ENCODE peak calls at places on chromosome 5, in four cellular contexts. U, L, N and Z are unnamed samples.

GRCh38 chr5:135979510-135979909 is 24.7 kb upstream of the LECT2 start:
- DNase-seq in L (no peak), U (no peak), N (no peak), Z (no peak)

GRCh38 chr5:135379052-135379654 is 19.9 kb downstream of the MACROH2A1 start:
- DNase-seq in N (no peak), L (no peak), U (no peak), Z (no peak)

GRCh38 chr5:121246971-121247370 is 604.7 kb upstream of the FTMT start:
- DNase-seq in U (no peak), N (no peak), L (no peak), Z (no peak)

GRCh38 chr5:106376522-106376921 is 1294.2 kb downstream of the EFNA5 start:
- DNase-seq in L (no peak), N (no peak), U (no peak), Z (no peak)

GRCh38 chr5:119328753-119329602 is 26.8 kb upstream of the TNFAIP8 start:
- DNase-seq in L (no peak), U (peak; percentile 59), N (no peak), Z (no peak)

GRCh38 chr5:98839469-98840383 is 66.3 kb downstream of the RGMB start:
- DNase-seq in U (peak; percentile 47), L (no peak), N (peak; percentile 14), Z (peak; percentile 9)

GRCh38 chr5:175836741-175837729 is 34.3 kb upstream of the CPLX2 start:
- DNase-seq in L (no peak), N (no peak), U (no peak), Z (no peak)

GRCh38 chr5:135944967-135945560 is 9.7 kb downstream of the LECT2 start:
- DNase-seq in L (no peak), U (peak; percentile 71), N (peak; percentile 28), Z (no peak)

GRCh38 chr5:11476866-11477265 is 427.4 kb downstream of the CTNND2 start:
- DNase-seq in N (no peak), L (no peak), U (no peak), Z (no peak)

GRCh38 chr5:2864515-2864914 is 113.0 kb upstream of the IRX2 start:
- DNase-seq in L (no peak), U (no peak), N (no peak), Z (no peak)

GRCh38 chr5:43485406-43485805 is 1.7 kb upstream of the TMEM267 start:
- DNase-seq in N (peak; percentile 13), U (no peak), L (no peak), Z (no peak)

GRCh38 chr5:147140558-147140957 is 94.3 kb upstream of the STK32A start:
- DNase-seq in U (no peak), N (no peak), L (no peak), Z (no peak)

GRCh38 chr5:83473344-83474169 is 2.0 kb downstream of the VCAN start:
- DNase-seq in U (peak; percentile 77), L (peak; percentile 24), N (peak; percentile 38), Z (peak; percentile 65)

GRCh38 chr5:167573274-167574127 is 717.9 kb upstream of the WWC1 start:
- DNase-seq in N (no peak), L (no peak), U (no peak), Z (no peak)

GRCh38 chr5:180825768-180826525 is 23.3 kb upstream of the MGAT1 start:
- DNase-seq in N (no peak), L (no peak), U (no peak), Z (no peak)

GRCh38 chr5:149667084-149667826 is 62.9 kb upstream of the PPARGC1B start:
- DNase-seq in U (peak; percentile 74), L (peak; percentile 38), N (peak; percentile 37), Z (no peak)

GRCh38 chr5:55923177-55923872 is 71.4 kb downstream of the IL6ST start:
- DNase-seq in U (no peak), N (peak; percentile 33), L (no peak), Z (no peak)

GRCh38 chr5:97888439-97888838 is 705.4 kb upstream of the RIOK2 start:
- DNase-seq in L (peak; percentile 51), N (no peak), U (no peak), Z (peak; percentile 1)

GRCh38 chr5:76888733-76889300 is 39.0 kb downstream of the S100Z start:
- DNase-seq in N (no peak), L (no peak), U (no peak), Z (no peak)

GRCh38 chr5:56681346-56681745 is 134.0 kb upstream of the MAP3K1 start:
- DNase-seq in L (no peak), U (no peak), N (no peak), Z (no peak)

GRCh38 chr5:60668715-60669304 is 31.2 kb downstream of the DEPDC1B start:
- DNase-seq in U (peak; percentile 42), L (no peak), N (no peak), Z (no peak)

GRCh38 chr5:176776141-176776865 is 34.1 kb upstream of the UNC5A start:
- DNase-seq in N (no peak), L (no peak), U (no peak), Z (no peak)

GRCh38 chr5:26847041-26847736 is 191.2 kb downstream of the CDH9 start:
- DNase-seq in N (no peak), U (no peak), L (no peak), Z (no peak)

GRCh38 chr5:72559866-72560766 is 52.9 kb upstream of the ZNF366 start:
- DNase-seq in L (no peak), N (no peak), U (peak; percentile 22), Z (no peak)

GRCh38 chr5:99076600-99077253 is 147.9 kb upstream of the CHD1 start:
- DNase-seq in L (no peak), U (no peak), N (no peak), Z (no peak)

GRCh38 chr5:179160584-179160983 is 100.4 kb downstream of the ZNF354C start:
- DNase-seq in U (no peak), L (no peak), N (no peak), Z (no peak)

GRCh38 chr5:40386293-40386692 is 293.4 kb upstream of the PTGER4 start:
- DNase-seq in L (peak; percentile 62), U (no peak), N (peak; percentile 73), Z (no peak)

GRCh38 chr5:154484393-154484944 is 6.4 kb upstream of the HAND1 start:
- DNase-seq in U (no peak), L (no peak), N (no peak), Z (no peak)
- TF ChIP-seq SPI1 in U (no peak), L (no peak), N (no peak), Z (no peak)

GRCh38 chr5:861442-862366 is 10.9 kb upstream of the ZDHHC11 start:
- DNase-seq in U (no peak), N (no peak), L (no peak), Z (no peak)
- TF ChIP-seq POLR2AphosphoS5 in U (no peak), N (peak; percentile 25), L (no peak), Z (peak; percentile 3)

GRCh38 chr5:41510176-41510831 is at the start of gene PLCXD3:
- DNase-seq in N (no peak), L (no peak), U (no peak), Z (no peak)
- TF ChIP-seq SPI1 in N (no peak), L (no peak), U (no peak), Z (no peak)

GRCh38 chr5:170821257-170821800 is 37.8 kb downstream of the GABRP start:
- DNase-seq in L (no peak), U (no peak), N (no peak), Z (no peak)
- TF ChIP-seq POLR2AphosphoS5 in L (no peak), U (no peak), N (no peak), Z (no peak)

DNA sequence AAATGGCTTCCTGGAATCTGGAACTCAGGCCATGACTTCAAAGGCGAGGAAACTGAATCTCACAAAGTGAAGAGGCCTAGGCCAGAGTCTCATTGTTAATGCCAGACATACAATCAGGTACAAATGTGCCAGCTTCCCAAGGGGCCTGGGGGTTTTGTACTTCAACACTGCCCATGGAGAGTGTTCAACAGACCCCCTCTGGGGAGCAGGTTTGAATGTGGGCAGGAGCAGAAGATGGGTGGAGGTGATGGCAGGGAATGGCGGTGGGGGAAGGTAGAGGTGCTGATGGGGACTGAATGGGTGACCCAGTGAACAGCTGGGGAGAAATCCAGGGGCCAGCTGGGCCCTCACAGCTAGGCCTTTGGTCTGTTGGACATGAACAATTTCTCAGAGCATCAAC is 12.0 kb downstream of the FOXI1 start:
- DNase-seq in U (no peak), N (no peak), L (no peak), Z (no peak)
- TF ChIP-seq SPI1 in U (no peak), N (no peak), L (no peak), Z (no peak)

GRCh38 chr5:95823738-95824609 is 1.4 kb upstream of the GLRX start:
- DNase-seq in L (no peak), N (peak; percentile 71), U (peak; percentile 64), Z (no peak)
- TF ChIP-seq POLR2AphosphoS5 in L (no peak), N (peak; percentile 27), U (no peak), Z (no peak)

GRCh38 chr5:62780888-62781287 is 202.3 kb downstream of the LRRC70 start:
- DNase-seq in L (no peak), N (no peak), U (no peak), Z (no peak)

GRCh38 chr5:62778327-62779009 is 199.8 kb downstream of the LRRC70 start:
- DNase-seq in L (no peak), N (peak; percentile 13), U (no peak), Z (no peak)

GRCh38 chr5:62780230-62780629 is 201.6 kb downstream of the LRRC70 start:
- DNase-seq in L (no peak), U (no peak), N (no peak), Z (no peak)

GRCh38 chr5:62783374-62784057 is 204.9 kb downstream of the LRRC70 start:
- DNase-seq in N (no peak), U (no peak), L (no peak), Z (no peak)

DNA sequence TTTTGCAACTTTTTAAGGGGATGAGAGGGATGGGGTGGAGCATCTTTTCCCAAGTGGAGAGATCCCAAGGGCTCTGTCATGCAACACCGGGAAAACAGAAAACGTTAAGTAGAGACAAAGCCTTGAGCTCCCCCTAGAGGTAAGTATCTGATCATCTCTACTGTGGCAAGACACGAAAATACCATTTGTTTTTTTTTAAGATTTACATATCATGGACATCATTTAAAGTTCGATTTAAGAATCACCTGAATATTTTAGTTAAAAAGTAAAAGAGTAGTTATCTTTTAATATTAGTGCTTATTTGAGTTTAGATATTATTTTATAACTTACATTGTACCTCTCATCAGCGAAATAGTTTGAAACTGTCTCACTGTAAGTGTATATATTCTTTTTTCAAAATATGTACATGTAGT is 200.4 kb downstream of the LRRC70 start:
- DNase-seq in N (no peak), U (peak; percentile 61), L (no peak), Z (peak; percentile 28)
- TF ChIP-seq SPI1 in N (no peak), U (no peak), L (no peak), Z (no peak)

GRCh38 chr5:160438316-160439204 is 16.9 kb downstream of the PTTG1 start:
- DNase-seq in N (peak; percentile 60), L (peak; percentile 69), U (peak; percentile 62), Z (no peak)
- TF ChIP-seq POLR2AphosphoS5 in N (no peak), L (peak; percentile 33), U (no peak), Z (no peak)